ENCODE peak calls at places on chromosome 5, in nine cellular contexts. One of them, this sample, is unnamed.

GRCh38 chr5:75566710-75567309 is 44.4 kb upstream of the ANKDD1B start:
- DNase-seq in H9: no peak
- DNase-seq in GM12865: peak; percentile 85
- DNase-seq in B cell: no peak
- DNase-seq in prostate gland: peak; percentile 15
- DNase-seq in ovary: no peak
- DNase-seq in upper lobe of right lung: no peak
- DNase-seq in AG10803: peak; percentile 89
- DNase-seq in cardiac muscle cell: peak; percentile 31
- DNase-seq in this sample: peak; percentile 54

GRCh38 chr5:160359816-160360215 is 10.6 kb downstream of the C1QTNF2 start:
- DNase-seq in GM12865: no peak
- DNase-seq in upper lobe of right lung: no peak
- DNase-seq in B cell: no peak
- DNase-seq in ovary: no peak
- DNase-seq in AG10803: no peak
- DNase-seq in prostate gland: no peak
- DNase-seq in H9: peak; percentile 60
- DNase-seq in cardiac muscle cell: peak; percentile 21
- DNase-seq in this sample: no peak

GRCh38 chr5:78792342-78793055 is 143.9 kb upstream of the LHFPL2 start:
- DNase-seq in upper lobe of right lung: no peak
- DNase-seq in H9: no peak
- DNase-seq in B cell: no peak
- DNase-seq in AG10803: no peak
- DNase-seq in ovary: no peak
- DNase-seq in cardiac muscle cell: no peak
- DNase-seq in prostate gland: no peak
- DNase-seq in GM12865: peak; percentile 17
- DNase-seq in this sample: peak; percentile 32

GRCh38 chr5:10735569-10736255 is 25.3 kb downstream of the DAP start:
- DNase-seq in AG10803: no peak
- DNase-seq in B cell: peak; percentile 82
- DNase-seq in ovary: no peak
- DNase-seq in GM12865: peak; percentile 45
- DNase-seq in cardiac muscle cell: peak; percentile 11
- DNase-seq in upper lobe of right lung: no peak
- DNase-seq in H9: no peak
- DNase-seq in prostate gland: no peak
- DNase-seq in this sample: peak; percentile 43

GRCh38 chr5:15452030-15452429 is 48.0 kb upstream of the FBXL7 start:
- DNase-seq in GM12865: no peak
- DNase-seq in prostate gland: no peak
- DNase-seq in AG10803: peak; percentile 12
- DNase-seq in ovary: no peak
- DNase-seq in H9: no peak
- DNase-seq in upper lobe of right lung: no peak
- DNase-seq in cardiac muscle cell: peak; percentile 3
- DNase-seq in B cell: no peak
- DNase-seq in this sample: no peak

GRCh38 chr5:27592231-27592630 is 553.8 kb upstream of the CDH9 start:
- DNase-seq in prostate gland: no peak
- DNase-seq in H9: no peak
- DNase-seq in upper lobe of right lung: no peak
- DNase-seq in cardiac muscle cell: no peak
- DNase-seq in B cell: no peak
- DNase-seq in GM12865: no peak
- DNase-seq in AG10803: no peak
- DNase-seq in ovary: no peak
- DNase-seq in this sample: no peak

GRCh38 chr5:113869611-113870010 is 356.1 kb downstream of the YTHDC2 start:
- DNase-seq in ovary: no peak
- DNase-seq in AG10803: no peak
- DNase-seq in H9: no peak
- DNase-seq in upper lobe of right lung: no peak
- DNase-seq in B cell: no peak
- DNase-seq in GM12865: no peak
- DNase-seq in cardiac muscle cell: peak; percentile 18
- DNase-seq in prostate gland: no peak
- DNase-seq in this sample: no peak

GRCh38 chr5:147751156-147751830 is 31.2 kb downstream of the JAKMIP2 start:
- DNase-seq in H9: no peak
- DNase-seq in GM12865: no peak
- DNase-seq in AG10803: no peak
- DNase-seq in cardiac muscle cell: no peak
- DNase-seq in B cell: no peak
- DNase-seq in ovary: no peak
- DNase-seq in upper lobe of right lung: no peak
- DNase-seq in prostate gland: no peak
- DNase-seq in this sample: no peak

GRCh38 chr5:82364497-82364896 is 86.3 kb upstream of the RPS23 start:
- DNase-seq in ovary: no peak
- DNase-seq in B cell: no peak
- DNase-seq in GM12865: no peak
- DNase-seq in cardiac muscle cell: peak; percentile 44
- DNase-seq in prostate gland: no peak
- DNase-seq in AG10803: peak; percentile 81
- DNase-seq in H9: no peak
- DNase-seq in upper lobe of right lung: no peak
- DNase-seq in this sample: no peak

GRCh38 chr5:138065102-138065501 is 18.7 kb upstream of the WNT8A start:
- DNase-seq in upper lobe of right lung: no peak
- DNase-seq in H9: peak; percentile 67
- DNase-seq in prostate gland: no peak
- DNase-seq in B cell: no peak
- DNase-seq in GM12865: peak; percentile 41
- DNase-seq in cardiac muscle cell: peak; percentile 30
- DNase-seq in ovary: no peak
- DNase-seq in AG10803: no peak
- DNase-seq in this sample: no peak

GRCh38 chr5:111928501-111928900 is 171.5 kb upstream of the NREP start:
- DNase-seq in H9: no peak
- DNase-seq in upper lobe of right lung: no peak
- DNase-seq in AG10803: no peak
- DNase-seq in cardiac muscle cell: no peak
- DNase-seq in prostate gland: no peak
- DNase-seq in GM12865: no peak
- DNase-seq in B cell: no peak
- DNase-seq in ovary: no peak
- DNase-seq in this sample: no peak

GRCh38 chr5:148957591-148958202 is 105.2 kb downstream of the SH3TC2 start:
- DNase-seq in GM12865: peak; percentile 45
- DNase-seq in B cell: peak; percentile 67
- DNase-seq in cardiac muscle cell: peak; percentile 79
- DNase-seq in prostate gland: no peak
- DNase-seq in H9: peak; percentile 56
- DNase-seq in AG10803: peak; percentile 22
- DNase-seq in upper lobe of right lung: no peak
- DNase-seq in ovary: no peak
- DNase-seq in this sample: peak; percentile 50

GRCh38 chr5:139470821-139471300 is at the start of gene SMIM33:
- DNase-seq in upper lobe of right lung: no peak
- DNase-seq in ovary: no peak
- DNase-seq in cardiac muscle cell: no peak
- DNase-seq in H9: no peak
- DNase-seq in AG10803: no peak
- DNase-seq in prostate gland: no peak
- DNase-seq in B cell: no peak
- DNase-seq in GM12865: no peak
- DNase-seq in this sample: no peak

GRCh38 chr5:132323202-132323601 is 29.0 kb downstream of the SLC22A4 start:
- DNase-seq in upper lobe of right lung: no peak
- DNase-seq in B cell: no peak
- DNase-seq in GM12865: no peak
- DNase-seq in prostate gland: no peak
- DNase-seq in H9: no peak
- DNase-seq in cardiac muscle cell: no peak
- DNase-seq in AG10803: no peak
- DNase-seq in ovary: no peak
- DNase-seq in this sample: no peak

GRCh38 chr5:133108481-133108921 is 56.7 kb downstream of the HSPA4 start:
- DNase-seq in GM12865: peak; percentile 21
- DNase-seq in upper lobe of right lung: no peak
- DNase-seq in prostate gland: no peak
- DNase-seq in ovary: no peak
- DNase-seq in B cell: no peak
- DNase-seq in AG10803: no peak
- DNase-seq in cardiac muscle cell: no peak
- DNase-seq in H9: no peak
- DNase-seq in this sample: no peak

GRCh38 chr5:135174315-135175096 is 140.5 kb upstream of the PITX1 start:
- DNase-seq in cardiac muscle cell: no peak
- DNase-seq in ovary: no peak
- DNase-seq in AG10803: no peak
- DNase-seq in prostate gland: no peak
- DNase-seq in H9: peak; percentile 78
- DNase-seq in upper lobe of right lung: no peak
- DNase-seq in GM12865: no peak
- DNase-seq in B cell: no peak
- DNase-seq in this sample: no peak
- TF ChIP-seq CTCF in cardiac muscle cell: no peak
- TF ChIP-seq CTCF in ovary: no peak
- TF ChIP-seq CTCF in AG10803: no peak
- TF ChIP-seq CTCF in prostate gland: no peak
- TF ChIP-seq CTCF in H9: peak; percentile 78
- TF ChIP-seq CTCF in upper lobe of right lung: no peak
- TF ChIP-seq CTCF in GM12865: peak; percentile 24
- TF ChIP-seq CTCF in B cell: no peak
- TF ChIP-seq CTCF in this sample: peak; percentile 5

GRCh38 chr5:149962040-149962439 is 1.5 kb downstream of the SLC26A2 start:
- DNase-seq in prostate gland: no peak
- DNase-seq in B cell: no peak
- DNase-seq in cardiac muscle cell: peak; percentile 34
- DNase-seq in H9: no peak
- DNase-seq in upper lobe of right lung: no peak
- DNase-seq in ovary: no peak
- DNase-seq in AG10803: peak; percentile 57
- DNase-seq in GM12865: peak; percentile 13
- DNase-seq in this sample: peak; percentile 42
- TF ChIP-seq CTCF in prostate gland: peak; percentile 54
- TF ChIP-seq CTCF in B cell: peak; percentile 5
- TF ChIP-seq CTCF in cardiac muscle cell: peak; percentile 77
- TF ChIP-seq CTCF in H9: peak; percentile 61
- TF ChIP-seq CTCF in upper lobe of right lung: peak; percentile 45
- TF ChIP-seq CTCF in ovary: no peak
- TF ChIP-seq CTCF in AG10803: peak; percentile 65
- TF ChIP-seq CTCF in GM12865: peak; percentile 23
- TF ChIP-seq CTCF in this sample: peak; percentile 48

GRCh38 chr5:6522337-6522736 is 73.7 kb downstream of the UBE2QL1 start:
- DNase-seq in ovary: no peak
- DNase-seq in AG10803: no peak
- DNase-seq in GM12865: no peak
- DNase-seq in cardiac muscle cell: no peak
- DNase-seq in B cell: no peak
- DNase-seq in prostate gland: no peak
- DNase-seq in H9: no peak
- DNase-seq in upper lobe of right lung: no peak
- DNase-seq in this sample: no peak

GRCh38 chr5:6525422-6525821 is 76.8 kb downstream of the UBE2QL1 start:
- DNase-seq in upper lobe of right lung: no peak
- DNase-seq in AG10803: no peak
- DNase-seq in ovary: no peak
- DNase-seq in H9: no peak
- DNase-seq in cardiac muscle cell: no peak
- DNase-seq in prostate gland: no peak
- DNase-seq in GM12865: no peak
- DNase-seq in B cell: no peak
- DNase-seq in this sample: no peak

GRCh38 chr5:6522983-6523382 is 74.3 kb downstream of the UBE2QL1 start:
- DNase-seq in cardiac muscle cell: no peak
- DNase-seq in H9: no peak
- DNase-seq in GM12865: no peak
- DNase-seq in AG10803: no peak
- DNase-seq in ovary: no peak
- DNase-seq in upper lobe of right lung: no peak
- DNase-seq in B cell: no peak
- DNase-seq in prostate gland: no peak
- DNase-seq in this sample: no peak

GRCh38 chr5:6527749-6528455 is 79.2 kb downstream of the UBE2QL1 start:
- DNase-seq in prostate gland: no peak
- DNase-seq in H9: no peak
- DNase-seq in B cell: no peak
- DNase-seq in upper lobe of right lung: no peak
- DNase-seq in AG10803: no peak
- DNase-seq in cardiac muscle cell: no peak
- DNase-seq in GM12865: no peak
- DNase-seq in ovary: no peak
- DNase-seq in this sample: no peak

GRCh38 chr5:6525910-6526309 is 77.3 kb downstream of the UBE2QL1 start:
- DNase-seq in prostate gland: peak; percentile 32
- DNase-seq in H9: peak; percentile 61
- DNase-seq in upper lobe of right lung: no peak
- DNase-seq in AG10803: peak; percentile 9
- DNase-seq in GM12865: peak; percentile 50
- DNase-seq in ovary: no peak
- DNase-seq in B cell: no peak
- DNase-seq in cardiac muscle cell: peak; percentile 72
- DNase-seq in this sample: peak; percentile 72
- TF ChIP-seq CTCF in prostate gland: peak; percentile 38
- TF ChIP-seq CTCF in H9: peak; percentile 67
- TF ChIP-seq CTCF in upper lobe of right lung: no peak
- TF ChIP-seq CTCF in AG10803: peak; percentile 44
- TF ChIP-seq CTCF in GM12865: peak; percentile 37
- TF ChIP-seq CTCF in ovary: no peak
- TF ChIP-seq CTCF in B cell: no peak
- TF ChIP-seq CTCF in cardiac muscle cell: peak; percentile 9
- TF ChIP-seq CTCF in this sample: peak; percentile 47

GRCh38 chr5:178768371-178769260 is 38.2 kb upstream of the ZNF354A start:
- DNase-seq in H9: no peak
- DNase-seq in GM12865: no peak
- DNase-seq in AG10803: no peak
- DNase-seq in B cell: no peak
- DNase-seq in upper lobe of right lung: no peak
- DNase-seq in cardiac muscle cell: no peak
- DNase-seq in ovary: no peak
- DNase-seq in prostate gland: no peak
- DNase-seq in this sample: no peak

GRCh38 chr5:178769617-178770290 is 39.3 kb upstream of the ZNF354A start:
- DNase-seq in H9: no peak
- DNase-seq in GM12865: no peak
- DNase-seq in prostate gland: no peak
- DNase-seq in AG10803: no peak
- DNase-seq in B cell: no peak
- DNase-seq in cardiac muscle cell: no peak
- DNase-seq in ovary: no peak
- DNase-seq in upper lobe of right lung: peak; percentile 68
- DNase-seq in this sample: no peak

GRCh38 chr5:178765753-178766300 is 35.4 kb upstream of the ZNF354A start:
- DNase-seq in AG10803: no peak
- DNase-seq in prostate gland: no peak
- DNase-seq in H9: no peak
- DNase-seq in ovary: no peak
- DNase-seq in GM12865: no peak
- DNase-seq in B cell: no peak
- DNase-seq in upper lobe of right lung: no peak
- DNase-seq in cardiac muscle cell: no peak
- DNase-seq in this sample: no peak

GRCh38 chr5:178770621-178771020 is 40.2 kb upstream of the ZNF354A start:
- DNase-seq in ovary: no peak
- DNase-seq in H9: no peak
- DNase-seq in AG10803: no peak
- DNase-seq in upper lobe of right lung: no peak
- DNase-seq in cardiac muscle cell: no peak
- DNase-seq in prostate gland: no peak
- DNase-seq in B cell: no peak
- DNase-seq in GM12865: no peak
- DNase-seq in this sample: no peak

GRCh38 chr5:178766936-178767912 is 36.8 kb upstream of the ZNF354A start:
- DNase-seq in B cell: no peak
- DNase-seq in AG10803: no peak
- DNase-seq in ovary: no peak
- DNase-seq in GM12865: no peak
- DNase-seq in upper lobe of right lung: peak; percentile 48
- DNase-seq in H9: no peak
- DNase-seq in prostate gland: no peak
- DNase-seq in cardiac muscle cell: no peak
- DNase-seq in this sample: no peak
- TF ChIP-seq CTCF in B cell: no peak
- TF ChIP-seq CTCF in AG10803: no peak
- TF ChIP-seq CTCF in ovary: no peak
- TF ChIP-seq CTCF in GM12865: no peak
- TF ChIP-seq CTCF in upper lobe of right lung: no peak
- TF ChIP-seq CTCF in H9: peak; percentile 54
- TF ChIP-seq CTCF in prostate gland: no peak
- TF ChIP-seq CTCF in cardiac muscle cell: no peak
- TF ChIP-seq CTCF in this sample: no peak

This sample was measured in GM13977.